ENCODE peak calls at places on chromosomes 16 and 17, in ten cellular contexts. C is IMR-90, I is lower lobe of right lung, P is AG10803, X is GM23338, N is mucosa of descending colon, D is HFF-Myc, G is ascending aorta, R is hepatocyte, Y is MM.1S. Z is an unnamed sample.

GRCh38 chr17:75812096-75813001 is 27.7 kb downstream of the UNK start:
- DNase-seq in C (peak; percentile 13), I (no peak), P (no peak), X (no peak), N (no peak), D (no peak), G (no peak), R (peak; percentile 3), Y (no peak), Z (no peak)

GRCh38 chr17:18070861-18071340 is 16.8 kb upstream of the DRG2 start:
- DNase-seq in C (peak; percentile 61), I (no peak), P (peak; percentile 49), X (peak; percentile 19), N (no peak), D (no peak), G (no peak), R (no peak), Y (no peak), Z (peak; percentile 17)

GRCh38 chr17:59329558-59330313 is 1.7 kb upstream of the YPEL2 start:
- DNase-seq in C (peak; percentile 75), I (no peak), P (peak; percentile 91), X (peak; percentile 87), N (peak; percentile 57), D (peak; percentile 59), G (peak; percentile 79), R (peak; percentile 83), Y (peak; percentile 72), Z (peak; percentile 44)

GRCh38 chr17:20926532-20926931 is 116.3 kb downstream of the USP22 start:
- DNase-seq in C (peak; percentile 50), I (no peak), P (peak; percentile 54), X (no peak), N (no peak), D (no peak), G (no peak), R (no peak), Y (no peak), Z (no peak)

GRCh38 chr17:73647767-73648542 is 3.7 kb upstream of the SDK2 start:
- DNase-seq in C (no peak), I (no peak), P (no peak), X (no peak), N (no peak), D (no peak), G (no peak), R (no peak), Y (no peak), Z (no peak)

GRCh38 chr17:4944163-4944553 is 4.1 kb downstream of the RNF167 start:
- DNase-seq in C (no peak), I (no peak), P (no peak), X (peak; percentile 32), N (no peak), D (no peak), G (no peak), R (no peak), Y (no peak), Z (no peak)

GRCh38 chr17:73944366-73944765 is 259.1 kb upstream of the RPL38 start:
- DNase-seq in C (no peak), I (no peak), P (no peak), X (no peak), N (no peak), D (no peak), G (no peak), R (no peak), Y (no peak), Z (no peak)

GRCh38 chr17:63645775-63646491 is 23.7 kb downstream of the MAP3K3 start:
- DNase-seq in C (no peak), I (no peak), P (peak; percentile 37), X (no peak), N (no peak), D (no peak), G (no peak), R (no peak), Y (no peak), Z (peak; percentile 75)

GRCh38 chr17:72591500-72592241 is 470.9 kb downstream of the SOX9 start:
- DNase-seq in C (no peak), I (peak; percentile 49), P (no peak), X (peak; percentile 58), N (no peak), D (no peak), G (no peak), R (peak; percentile 52), Y (peak; percentile 37), Z (peak; percentile 43)

GRCh38 chr16:11190585-11191565 is 65.1 kb downstream of the SOCS1 start:
- DNase-seq in C (peak; percentile 62), I (no peak), P (no peak), X (no peak), N (no peak), D (no peak), G (no peak), R (no peak), Y (no peak), Z (peak; percentile 39)

GRCh38 chr17:17164676-17165075 is 41.5 kb downstream of the PLD6 start:
- DNase-seq in C (no peak), I (no peak), P (no peak), X (no peak), N (no peak), D (no peak), G (no peak), R (no peak), Y (no peak), Z (no peak)

GRCh38 chr17:17985555-17985954 is 12.9 kb downstream of the DRC3 start:
- DNase-seq in C (no peak), I (no peak), P (no peak), X (peak; percentile 52), N (no peak), D (no peak), G (no peak), R (no peak), Y (no peak), Z (no peak)

GRCh38 chr17:81310963-81311550 is 15.9 kb upstream of the SLC38A10 start:
- DNase-seq in C (no peak), I (no peak), P (no peak), X (no peak), N (no peak), D (no peak), G (no peak), R (no peak), Y (no peak), Z (no peak)

GRCh38 chr17:76670708-76671122 is 27.2 kb upstream of the ST6GALNAC1 start:
- DNase-seq in C (no peak), I (no peak), P (no peak), X (no peak), N (no peak), D (no peak), G (no peak), R (no peak), Y (no peak), Z (no peak)

GRCh38 chr17:39114744-39115534 is 36.5 kb downstream of the PLXDC1 start:
- DNase-seq in C (peak; percentile 62), I (no peak), P (peak; percentile 69), X (no peak), N (no peak), D (no peak), G (no peak), R (peak; percentile 38), Y (no peak), Z (no peak)

GRCh38 chr17:28344011-28344410 is 8.4 kb downstream of the TNFAIP1 start:
- DNase-seq in C (no peak), I (no peak), P (no peak), X (no peak), N (no peak), D (no peak), G (no peak), R (no peak), Y (no peak), Z (no peak)

GRCh38 chr16:47059991-47060390 is 83.8 kb downstream of the NETO2 start:
- DNase-seq in C (no peak), I (no peak), P (no peak), X (no peak), N (no peak), D (no peak), G (peak; percentile 25), R (no peak), Y (no peak), Z (no peak)

GRCh38 chr16:82603784-82604411 is 22.9 kb upstream of the CDH13 start:
- DNase-seq in C (peak; percentile 73), I (no peak), P (peak; percentile 72), X (peak; percentile 77), N (peak; percentile 60), D (no peak), G (peak; percentile 80), R (peak; percentile 73), Y (no peak), Z (peak; percentile 62)
- TF ChIP-seq CTCF in C (peak; percentile 81), I (peak; percentile 49), P (peak; percentile 83), X (peak; percentile 75), N (peak; percentile 32), D (peak; percentile 69), G (peak; percentile 83), R (peak; percentile 72), Y (no peak), Z (peak; percentile 83)

DNA sequence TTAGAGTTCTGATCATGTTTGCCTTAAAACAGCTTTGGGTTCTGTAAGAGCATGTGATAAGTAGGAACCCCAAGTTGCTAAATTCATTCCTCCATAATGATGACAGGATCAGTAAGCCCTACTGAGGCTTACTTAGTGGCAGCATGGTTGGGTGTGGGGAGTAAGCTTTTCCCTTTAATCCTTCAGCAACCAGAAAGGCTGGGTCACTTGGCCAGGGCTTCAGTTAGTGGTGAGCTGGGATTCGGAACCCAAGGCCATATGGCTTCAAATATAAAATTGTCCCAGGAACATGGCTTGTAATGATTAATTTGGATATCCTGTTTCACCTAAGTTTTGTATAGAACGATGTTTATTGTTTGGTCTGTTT is 850 bp downstream of the GINS3 start:
- DNase-seq in C (no peak), I (no peak), P (peak; percentile 16), X (no peak), N (peak; percentile 3), D (no peak), G (no peak), R (no peak), Y (no peak), Z (no peak)
- H3K4me3 ChIP-seq in C (peak overlapping the region; percentile 92), I (peak overlapping the region; percentile 96), P (peak overlapping the region; percentile 78), X (peak overlapping the region; percentile 93), N (peak overlapping the region; percentile 92), D (peak overlapping the region; percentile 66), G (peak overlapping the region; percentile 92), R (peak overlapping the region; percentile 97), Y (peak overlapping the region; percentile 93), Z (peak overlapping the region; percentile 87)

DNA sequence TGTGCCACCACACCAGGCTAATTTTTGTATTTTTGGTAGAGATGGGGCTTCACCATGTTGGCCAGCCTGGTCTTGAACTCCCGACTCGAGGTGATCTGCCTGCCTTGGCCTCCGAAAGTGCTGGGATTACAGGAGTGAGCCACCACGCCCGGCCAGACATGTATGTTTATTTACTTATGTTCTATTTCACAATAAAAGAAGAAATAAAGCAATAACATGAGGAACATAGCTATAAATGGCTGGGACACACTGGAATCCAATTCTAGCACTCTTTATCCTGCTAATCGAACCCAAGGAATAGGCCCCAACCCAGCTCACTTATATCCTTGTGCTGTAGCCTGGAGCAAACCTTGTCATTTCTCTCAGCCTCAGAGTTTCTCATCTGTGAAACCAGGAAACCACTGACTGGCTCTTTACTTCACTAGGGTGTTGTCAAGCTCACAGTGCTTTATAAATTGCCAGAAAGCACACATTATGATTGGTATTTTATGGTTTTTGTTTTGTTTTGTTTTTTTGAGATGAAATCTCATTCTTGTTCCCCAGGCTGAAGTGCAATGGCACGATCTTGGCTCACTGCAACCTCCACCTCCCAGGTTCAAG is 4.3 kb upstream of the ODAD4 start:
- DNase-seq in C (no peak), I (no peak), P (no peak), X (no peak), N (peak; percentile 50), D (no peak), G (no peak), R (no peak), Y (no peak), Z (no peak)
- TF ChIP-seq CTCF in C (no peak), I (no peak), P (no peak), X (no peak), N (no peak), D (no peak), G (no peak), R (no peak), Y (no peak), Z (no peak)

GRCh38 chr17:32009262-32009542 is 2.0 kb downstream of the LRRC37B start:
- DNase-seq in C (no peak), I (no peak), P (no peak), X (no peak), N (no peak), D (no peak), G (no peak), R (no peak), Y (no peak), Z (no peak)
- H3K4me3 ChIP-seq in C (no peak overlapping the region), I (peak overlapping the region; percentile 77), P (no peak overlapping the region), X (peak overlapping the region; percentile 98), N (no peak overlapping the region), D (peak overlapping the region; percentile 81), G (peak overlapping the region; percentile 87), R (no peak overlapping the region), Y (no peak overlapping the region), Z (no peak overlapping the region)